ENCODE peak calls at places on chromosomes 6 and 20, in eight cellular contexts. One of them, this sample, is unnamed.
A peak's percentile ranks its signal among the peaks of the same experiment; 100 is the strongest.

GRCh38 chr20:58664883-58665282 is 13.8 kb downstream of the STX16 start:
- DNase-seq in A549: no peak
- DNase-seq in ovary: no peak
- DNase-seq in endothelial cell of umbilical vein: no peak
- DNase-seq in sigmoid colon: no peak
- DNase-seq in adrenal gland: no peak
- DNase-seq in stomach: no peak
- DNase-seq in heart left ventricle: no peak
- DNase-seq in this sample: no peak

GRCh38 chr20:50670126-50670862 is 21.0 kb downstream of the RIPOR3 start:
- DNase-seq in A549: peak; percentile 84
- DNase-seq in sigmoid colon: no peak
- DNase-seq in stomach: peak; percentile 72
- DNase-seq in heart left ventricle: no peak
- DNase-seq in adrenal gland: no peak
- DNase-seq in endothelial cell of umbilical vein: no peak
- DNase-seq in ovary: no peak
- DNase-seq in this sample: no peak

GRCh38 chr6:157831424-157832249 is 8.6 kb downstream of the SNX9 start:
- DNase-seq in ovary: no peak
- DNase-seq in stomach: no peak
- DNase-seq in endothelial cell of umbilical vein: no peak
- DNase-seq in adrenal gland: no peak
- DNase-seq in A549: no peak
- DNase-seq in heart left ventricle: no peak
- DNase-seq in sigmoid colon: no peak
- DNase-seq in this sample: no peak

GRCh38 chr6:138107078-138107751 is at the start of gene PERP:
- DNase-seq in ovary: peak; percentile 58
- DNase-seq in adrenal gland: peak; percentile 72
- DNase-seq in A549: peak; percentile 68
- DNase-seq in endothelial cell of umbilical vein: peak; percentile 45
- DNase-seq in stomach: peak; percentile 86
- DNase-seq in heart left ventricle: peak; percentile 80
- DNase-seq in sigmoid colon: peak; percentile 82
- DNase-seq in this sample: peak; percentile 72

GRCh38 chr6:85458782-85459181 is 8.9 kb downstream of the NT5E start:
- DNase-seq in endothelial cell of umbilical vein: peak; percentile 36
- DNase-seq in ovary: no peak
- DNase-seq in stomach: no peak
- DNase-seq in A549: no peak
- DNase-seq in adrenal gland: no peak
- DNase-seq in sigmoid colon: no peak
- DNase-seq in heart left ventricle: no peak
- DNase-seq in this sample: no peak

GRCh38 chr6:41451039-41451438 is 95.1 kb upstream of the FOXP4 start:
- DNase-seq in adrenal gland: no peak
- DNase-seq in ovary: no peak
- DNase-seq in endothelial cell of umbilical vein: no peak
- DNase-seq in sigmoid colon: no peak
- DNase-seq in heart left ventricle: peak; percentile 54
- DNase-seq in stomach: peak; percentile 55
- DNase-seq in A549: peak; percentile 36
- DNase-seq in this sample: peak; percentile 34

GRCh38 chr6:108580645-108581044 is 19.9 kb downstream of the FOXO3 start:
- DNase-seq in endothelial cell of umbilical vein: no peak
- DNase-seq in stomach: no peak
- DNase-seq in sigmoid colon: no peak
- DNase-seq in ovary: no peak
- DNase-seq in A549: no peak
- DNase-seq in heart left ventricle: no peak
- DNase-seq in adrenal gland: no peak
- DNase-seq in this sample: no peak

GRCh38 chr6:155090166-155090565 is 95.1 kb downstream of the TIAM2 start:
- DNase-seq in endothelial cell of umbilical vein: no peak
- DNase-seq in A549: no peak
- DNase-seq in ovary: no peak
- DNase-seq in stomach: no peak
- DNase-seq in heart left ventricle: no peak
- DNase-seq in adrenal gland: no peak
- DNase-seq in sigmoid colon: no peak
- DNase-seq in this sample: no peak

GRCh38 chr20:57911512-57912226 is 201.9 kb upstream of the PMEPA1 start:
- DNase-seq in adrenal gland: no peak
- DNase-seq in A549: no peak
- DNase-seq in heart left ventricle: no peak
- DNase-seq in sigmoid colon: no peak
- DNase-seq in stomach: no peak
- DNase-seq in ovary: no peak
- DNase-seq in endothelial cell of umbilical vein: no peak
- DNase-seq in this sample: no peak

GRCh38 chr6:25535302-25536225 is 116.5 kb upstream of the SCGN start:
- DNase-seq in heart left ventricle: no peak
- DNase-seq in stomach: no peak
- DNase-seq in A549: no peak
- DNase-seq in sigmoid colon: no peak
- DNase-seq in adrenal gland: no peak
- DNase-seq in endothelial cell of umbilical vein: no peak
- DNase-seq in ovary: no peak
- DNase-seq in this sample: peak; percentile 94

GRCh38 chr6:106060167-106060566 is 26.0 kb upstream of the PRDM1 start:
- DNase-seq in ovary: no peak
- DNase-seq in stomach: no peak
- DNase-seq in endothelial cell of umbilical vein: no peak
- DNase-seq in adrenal gland: no peak
- DNase-seq in heart left ventricle: no peak
- DNase-seq in sigmoid colon: no peak
- DNase-seq in A549: no peak
- DNase-seq in this sample: no peak

GRCh38 chr20:31872406-31872805 is 2.0 kb downstream of the TTLL9 start:
- DNase-seq in endothelial cell of umbilical vein: no peak
- DNase-seq in A549: no peak
- DNase-seq in heart left ventricle: no peak
- DNase-seq in sigmoid colon: no peak
- DNase-seq in ovary: no peak
- DNase-seq in adrenal gland: no peak
- DNase-seq in stomach: no peak
- DNase-seq in this sample: no peak

GRCh38 chr6:36662827-36663256 is 15.7 kb upstream of the CDKN1A start:
- DNase-seq in heart left ventricle: no peak
- DNase-seq in ovary: no peak
- DNase-seq in adrenal gland: no peak
- DNase-seq in sigmoid colon: no peak
- DNase-seq in endothelial cell of umbilical vein: no peak
- DNase-seq in stomach: peak; percentile 52
- DNase-seq in A549: no peak
- DNase-seq in this sample: no peak

GRCh38 chr6:154112181-154112809 is 73.3 kb downstream of the OPRM1 start:
- DNase-seq in heart left ventricle: no peak
- DNase-seq in ovary: no peak
- DNase-seq in adrenal gland: no peak
- DNase-seq in A549: no peak
- DNase-seq in endothelial cell of umbilical vein: no peak
- DNase-seq in sigmoid colon: no peak
- DNase-seq in stomach: no peak
- DNase-seq in this sample: no peak

GRCh38 chr6:12528581-12529363 is 187.8 kb upstream of the PHACTR1 start:
- DNase-seq in endothelial cell of umbilical vein: peak; percentile 89
- DNase-seq in ovary: no peak
- DNase-seq in heart left ventricle: no peak
- DNase-seq in A549: no peak
- DNase-seq in sigmoid colon: no peak
- DNase-seq in stomach: no peak
- DNase-seq in adrenal gland: no peak
- DNase-seq in this sample: no peak

GRCh38 chr6:4942673-4943009 is 61.2 kb downstream of the RPP40 start:
- DNase-seq in A549: no peak
- DNase-seq in ovary: no peak
- DNase-seq in stomach: no peak
- DNase-seq in endothelial cell of umbilical vein: no peak
- DNase-seq in heart left ventricle: no peak
- DNase-seq in adrenal gland: no peak
- DNase-seq in sigmoid colon: no peak
- DNase-seq in this sample: no peak

GRCh38 chr6:4941782-4942672 is 61.8 kb downstream of the RPP40 start:
- DNase-seq in A549: peak; percentile 81
- DNase-seq in sigmoid colon: no peak
- DNase-seq in stomach: no peak
- DNase-seq in endothelial cell of umbilical vein: peak; percentile 70
- DNase-seq in heart left ventricle: no peak
- DNase-seq in adrenal gland: peak; percentile 89
- DNase-seq in ovary: no peak
- DNase-seq in this sample: peak; percentile 89

GRCh38 chr6:4944325-4944724 is 59.5 kb downstream of the RPP40 start:
- DNase-seq in sigmoid colon: no peak
- DNase-seq in heart left ventricle: no peak
- DNase-seq in stomach: no peak
- DNase-seq in adrenal gland: no peak
- DNase-seq in endothelial cell of umbilical vein: no peak
- DNase-seq in ovary: no peak
- DNase-seq in A549: no peak
- DNase-seq in this sample: no peak

GRCh38 chr6:4946521-4946920 is 57.3 kb downstream of the RPP40 start:
- DNase-seq in ovary: no peak
- DNase-seq in stomach: no peak
- DNase-seq in sigmoid colon: no peak
- DNase-seq in endothelial cell of umbilical vein: no peak
- DNase-seq in heart left ventricle: no peak
- DNase-seq in adrenal gland: no peak
- DNase-seq in A549: no peak
- DNase-seq in this sample: no peak

DNA sequence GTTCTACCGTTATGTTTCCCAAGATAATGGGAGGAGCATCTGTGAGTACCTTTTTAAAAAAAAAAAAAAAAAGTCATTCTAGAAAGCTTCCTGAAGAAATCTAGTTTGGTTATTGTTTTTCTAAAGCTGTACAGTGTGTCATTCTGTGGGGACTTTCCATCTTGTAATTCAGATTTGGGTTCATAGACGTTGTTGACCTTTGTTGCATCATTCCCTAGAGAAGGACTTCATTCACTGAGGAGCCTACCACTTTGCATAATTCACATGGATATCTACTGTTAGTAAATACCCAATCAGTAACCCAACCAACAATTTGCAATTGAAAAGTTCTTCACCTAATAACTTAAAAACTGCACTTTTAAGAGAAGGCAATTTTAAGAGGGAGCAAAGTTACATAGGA is 60.1 kb downstream of the RPP40 start:
- DNase-seq in endothelial cell of umbilical vein: no peak
- DNase-seq in A549: no peak
- DNase-seq in sigmoid colon: no peak
- DNase-seq in heart left ventricle: no peak
- DNase-seq in ovary: no peak
- DNase-seq in adrenal gland: no peak
- DNase-seq in stomach: no peak
- DNase-seq in this sample: peak; percentile 52
- TF ChIP-seq POLR2A in endothelial cell of umbilical vein: no peak
- TF ChIP-seq POLR2A in A549: no peak
- TF ChIP-seq POLR2A in sigmoid colon: no peak
- TF ChIP-seq POLR2A in heart left ventricle: no peak
- TF ChIP-seq POLR2A in ovary: no peak
- TF ChIP-seq POLR2A in adrenal gland: no peak
- TF ChIP-seq POLR2A in stomach: no peak
- TF ChIP-seq POLR2A in this sample: no peak

GRCh38 chr20:24694727-24695528 is 225.5 kb downstream of the SYNDIG1 start:
- DNase-seq in adrenal gland: peak; percentile 67
- DNase-seq in ovary: no peak
- DNase-seq in heart left ventricle: no peak
- DNase-seq in stomach: peak; percentile 17
- DNase-seq in endothelial cell of umbilical vein: no peak
- DNase-seq in sigmoid colon: peak; percentile 53
- DNase-seq in A549: no peak
- DNase-seq in this sample: no peak
- TF ChIP-seq POLR2A in adrenal gland: no peak
- TF ChIP-seq POLR2A in ovary: no peak
- TF ChIP-seq POLR2A in heart left ventricle: no peak
- TF ChIP-seq POLR2A in stomach: no peak
- TF ChIP-seq POLR2A in endothelial cell of umbilical vein: no peak
- TF ChIP-seq POLR2A in sigmoid colon: no peak
- TF ChIP-seq POLR2A in A549: no peak
- TF ChIP-seq POLR2A in this sample: no peak

DNA sequence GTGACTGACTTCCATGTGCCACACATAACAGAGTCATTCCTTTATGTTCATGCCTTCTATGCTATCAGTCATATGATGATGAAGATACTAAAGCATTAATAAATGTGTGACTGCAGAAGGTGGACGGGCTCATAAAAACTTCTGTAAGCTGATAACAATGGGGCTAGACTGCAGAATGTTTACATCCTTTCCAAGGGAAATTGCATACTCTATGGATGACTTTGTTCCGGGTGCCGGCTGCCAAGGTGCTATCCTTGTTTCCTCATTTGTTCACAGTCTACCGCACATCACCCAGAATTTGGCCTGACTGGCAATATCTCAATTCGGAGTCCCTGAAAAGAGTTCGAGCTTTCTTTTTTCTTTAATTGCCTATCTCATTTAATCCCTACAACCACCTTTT is 85.0 kb downstream of the HUS1B start:
- DNase-seq in stomach: no peak
- DNase-seq in adrenal gland: no peak
- DNase-seq in heart left ventricle: no peak
- DNase-seq in endothelial cell of umbilical vein: no peak
- DNase-seq in A549: no peak
- DNase-seq in ovary: no peak
- DNase-seq in sigmoid colon: no peak
- DNase-seq in this sample: no peak
- TF ChIP-seq POLR2A in stomach: no peak
- TF ChIP-seq POLR2A in adrenal gland: no peak
- TF ChIP-seq POLR2A in heart left ventricle: no peak
- TF ChIP-seq POLR2A in endothelial cell of umbilical vein: no peak
- TF ChIP-seq POLR2A in A549: no peak
- TF ChIP-seq POLR2A in ovary: no peak
- TF ChIP-seq POLR2A in sigmoid colon: no peak
- TF ChIP-seq POLR2A in this sample: no peak

DNA sequence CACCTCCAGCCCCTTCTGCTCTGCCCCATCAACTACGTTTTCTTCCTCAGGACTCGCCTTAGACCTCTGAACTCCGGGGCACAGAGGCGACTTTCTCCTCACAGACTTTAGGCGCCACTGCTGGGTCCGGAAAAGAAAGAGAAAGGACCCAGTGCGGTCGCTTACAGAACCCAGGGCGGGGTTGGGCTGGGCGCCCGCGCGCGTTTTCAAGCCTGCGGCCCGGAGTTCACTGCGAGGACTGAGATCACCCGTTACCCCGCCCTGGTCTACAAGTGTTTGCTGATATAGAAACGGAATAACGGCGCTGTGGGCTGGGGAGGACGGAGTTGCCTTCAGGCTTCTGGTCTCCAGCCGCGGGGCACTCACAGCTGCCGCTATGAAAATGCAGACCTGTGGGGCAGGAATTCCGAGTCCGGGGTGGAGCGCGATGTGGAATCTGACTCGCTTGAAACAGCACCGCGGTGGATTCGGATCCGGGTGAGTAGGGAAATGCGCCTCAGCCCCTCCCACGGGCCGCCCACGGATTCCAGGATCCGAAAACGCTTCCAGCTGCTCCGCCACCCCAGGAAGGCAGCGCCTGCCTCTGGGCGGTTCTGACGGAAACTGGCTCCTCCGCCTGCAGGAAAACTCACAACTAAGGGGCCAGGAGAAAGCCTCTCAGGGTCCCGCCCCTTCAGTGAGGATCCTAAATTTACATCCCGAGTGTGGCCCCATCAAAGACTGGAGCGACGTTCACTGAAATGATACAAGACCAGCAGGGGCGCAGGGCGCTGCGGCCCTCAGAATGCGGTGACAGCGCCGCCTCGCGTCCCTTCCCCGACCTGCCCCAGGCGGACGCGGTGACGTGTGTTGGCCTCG is 29.4 kb downstream of the HLA-F start:
- DNase-seq in endothelial cell of umbilical vein: peak; percentile 92
- DNase-seq in stomach: peak; percentile 92
- DNase-seq in heart left ventricle: peak; percentile 93
- DNase-seq in adrenal gland: peak; percentile 95
- DNase-seq in sigmoid colon: peak; percentile 96
- DNase-seq in ovary: peak; percentile 88
- DNase-seq in A549: peak; percentile 87
- DNase-seq in this sample: peak; percentile 91
- TF ChIP-seq POLR2A in endothelial cell of umbilical vein: peak; percentile 47
- TF ChIP-seq POLR2A in stomach: no peak
- TF ChIP-seq POLR2A in heart left ventricle: peak; percentile 55
- TF ChIP-seq POLR2A in adrenal gland: no peak
- TF ChIP-seq POLR2A in sigmoid colon: peak; percentile 15
- TF ChIP-seq POLR2A in ovary: peak; percentile 38
- TF ChIP-seq POLR2A in A549: peak; percentile 36
- TF ChIP-seq POLR2A in this sample: peak; percentile 64